ENCODE peak calls at places on chromosomes 3 and 15, in four cellular contexts. F is gastrocnemius medialis, H is GM12878, K is endothelial cell of umbilical vein. C is an unnamed sample.

GRCh38 chr3:190941694-190942280 is 79.3 kb upstream of the GMNC start:
- DNase-seq in F (no peak), H (no peak), K (no peak), C (no peak)

GRCh38 chr15:90016721-90017120 is 15.6 kb downstream of the ZNF710 start:
- DNase-seq in F (no peak), H (no peak), K (no peak), C (no peak)

GRCh38 chr15:92714457-92715401 is 59.2 kb upstream of the FAM174B start:
- DNase-seq in F (peak), H (peak), K (peak), C (peak)

GRCh38 chr3:102528727-102529126 is 93.9 kb downstream of the ZPLD1 start:
- DNase-seq in F (no peak), H (no peak), K (no peak), C (no peak)

GRCh38 chr3:102206506-102207145 is 228.2 kb upstream of the ZPLD1 start:
- DNase-seq in F (peak), H (no peak), K (peak), C (peak)

GRCh38 chr3:129539201-129539600 is 3.8 kb upstream of the H1-8 start:
- DNase-seq in F (no peak), H (no peak), K (no peak), C (no peak)

GRCh38 chr3:167843483-167843882 is 108.0 kb downstream of the SERPINI1 start:
- DNase-seq in F (no peak), H (no peak), K (no peak), C (no peak)

GRCh38 chr3:132543016-132543739 is 53.9 kb upstream of the ACKR4 start:
- DNase-seq in F (no peak), H (peak), K (peak), C (no peak)

GRCh38 chr3:45208587-45208986 is 17.5 kb downstream of the TMEM158 start:
- DNase-seq in F (no peak), H (no peak), K (no peak), C (no peak)

GRCh38 chr15:67542192-67542461 is 376 bp upstream of the MAP2K5 start:
- DNase-seq in F (no peak), H (no peak), K (no peak), C (no peak)

GRCh38 chr3:27312044-27312668 is 57.0 kb downstream of the NEK10 start:
- DNase-seq in F (no peak), H (peak), K (peak), C (no peak)

GRCh38 chr15:90044191-90044590 is 43.1 kb downstream of the ZNF710 start:
- DNase-seq in F (no peak), H (no peak), K (no peak), C (no peak)

GRCh38 chr3:14913926-14914776 is 33.2 kb upstream of the NR2C2 start:
- DNase-seq in F (no peak), H (no peak), K (no peak), C (no peak)

GRCh38 chr3:63845215-63845614 is 18.4 kb downstream of the THOC7 start:
- DNase-seq in F (no peak), H (no peak), K (no peak), C (no peak)

GRCh38 chr3:186534113-186534669 is 10.0 kb downstream of the CRYGS start:
- DNase-seq in F (no peak), H (peak), K (no peak), C (no peak)

GRCh38 chr3:130759692-130760338 is 13.2 kb upstream of the PIK3R4 start:
- DNase-seq in F (peak), H (no peak), K (peak), C (no peak)

GRCh38 chr3:98890181-98890882 is 11.2 kb downstream of the DCBLD2 start:
- DNase-seq in F (no peak), H (no peak), K (peak), C (no peak)

GRCh38 chr3:98890960-98891910 is 10.3 kb downstream of the DCBLD2 start:
- DNase-seq in F (no peak), H (no peak), K (peak), C (no peak)

GRCh38 chr3:98894791-98895576 is 6.5 kb downstream of the DCBLD2 start:
- DNase-seq in F (no peak), H (no peak), K (no peak), C (no peak)

GRCh38 chr3:98892263-98892662 is 9.2 kb downstream of the DCBLD2 start:
- DNase-seq in F (no peak), H (no peak), K (no peak), C (no peak)

GRCh38 chr3:98893740-98894139 is 7.8 kb downstream of the DCBLD2 start:
- DNase-seq in F (no peak), H (no peak), K (no peak), C (no peak)
- H3K4me3 ChIP-seq in F (no peak), H (no peak), K (no peak), C (no peak)

GRCh38 chr15:78914027-78914764 is 30.6 kb downstream of the CTSH start:
- DNase-seq in F (no peak), H (no peak), K (no peak), C (peak)
- TF ChIP-seq POLR2A in F (no peak), H (no peak), K (no peak), C (no peak)

DNA sequence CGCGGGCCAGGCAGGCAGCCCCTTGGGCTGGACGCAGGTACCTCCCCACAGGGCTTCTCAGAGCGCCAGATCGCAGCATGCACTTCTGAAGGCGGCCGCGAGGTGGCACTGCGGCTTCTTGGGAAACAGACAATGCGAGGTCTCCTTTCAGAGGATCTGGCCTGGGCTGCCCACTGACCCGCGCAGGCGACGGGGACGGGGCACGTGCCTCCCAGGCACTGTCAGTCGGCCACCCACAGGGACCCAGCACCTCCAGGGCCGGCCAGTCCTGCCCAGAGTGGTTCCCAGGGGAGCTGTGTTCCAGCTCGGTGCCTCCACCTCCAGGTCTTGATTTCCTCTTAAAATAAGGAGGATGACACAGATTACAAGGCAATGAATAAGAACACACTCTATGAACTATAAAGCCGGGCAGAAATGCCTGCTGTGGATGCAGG is 24.4 kb upstream of the TXNRD3 start:
- DNase-seq in F (peak), H (peak), K (peak), C (peak)
- H3K4me3 ChIP-seq in F (no peak), H (no peak), K (no peak), C (no peak)

GRCh38 chr3:53347261-53348064 is at the start of gene DCP1A:
- DNase-seq in F (peak), H (peak), K (peak), C (peak)
- TF ChIP-seq POLR2A in F (peak), H (peak), K (peak), C (no peak)

DNA sequence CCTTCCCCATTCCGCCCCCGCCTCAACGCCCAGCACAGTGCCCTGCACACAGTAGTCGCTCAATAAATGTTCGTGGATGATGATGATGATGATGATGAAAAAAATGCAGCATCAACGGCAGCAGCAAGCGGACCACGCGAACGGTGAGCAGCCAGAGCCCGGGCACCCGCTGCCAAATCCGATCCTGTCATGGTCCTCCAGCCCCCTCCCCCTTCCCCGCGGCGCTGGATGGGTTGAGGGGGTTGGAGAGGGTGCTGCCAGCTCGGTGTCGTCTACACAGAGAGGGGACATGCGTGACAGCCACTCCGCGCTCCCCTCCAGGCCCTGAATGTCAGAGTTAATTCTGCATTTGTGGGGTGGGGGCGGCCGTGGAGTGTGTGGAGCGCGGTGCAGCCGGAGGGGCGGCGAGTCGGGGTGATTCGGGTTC is 693 bp downstream of the CACNA1D start:
- DNase-seq in F (no peak), H (no peak), K (no peak), C (no peak)
- H3K4me3 ChIP-seq in F (peak), H (no peak), K (no peak), C (no peak)

GRCh38 chr15:59656935-59657634 is at the start of gene GTF2A2:
- DNase-seq in F (peak), H (peak), K (peak), C (peak)
- TF ChIP-seq POLR2A in F (peak), H (peak), K (peak), C (peak)

DNA sequence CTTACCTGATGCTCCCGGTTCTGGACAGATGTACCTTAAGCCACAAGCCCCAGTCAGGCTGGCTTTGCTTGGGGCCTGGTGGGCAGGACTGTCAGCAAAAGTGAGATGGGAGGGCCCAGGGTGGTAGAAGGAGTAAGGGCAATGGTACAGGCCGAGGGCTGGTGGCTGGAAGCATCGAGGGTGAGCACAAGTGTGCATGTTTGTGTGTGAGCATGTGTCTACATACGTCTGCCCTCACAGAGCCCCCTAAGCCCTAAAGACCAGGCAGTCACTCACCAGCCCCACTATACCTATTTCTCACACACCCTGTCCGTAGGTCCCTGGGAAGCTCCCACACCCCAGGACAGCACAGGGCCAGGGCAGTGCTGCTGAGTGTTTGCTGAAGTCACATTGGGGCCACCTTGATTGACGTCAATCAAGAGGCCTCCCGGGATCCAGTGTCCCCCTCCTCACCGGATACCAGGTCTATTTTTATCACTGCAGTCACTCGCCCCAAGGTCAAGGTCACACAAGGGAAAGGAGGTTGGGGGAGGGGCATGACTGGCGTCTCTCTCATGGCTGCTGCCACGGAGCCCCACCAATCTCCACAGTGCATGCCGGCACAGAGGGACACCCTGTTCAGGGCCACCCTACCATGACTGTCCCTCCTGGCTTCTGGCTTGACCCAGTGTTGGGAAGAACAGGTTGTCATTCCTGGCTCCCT is 1.8 kb downstream of the MYL3 start:
- DNase-seq in F (peak), H (no peak), K (no peak), C (no peak)
- H3K4me3 ChIP-seq in F (no peak), H (no peak), K (no peak), C (no peak)

DNA sequence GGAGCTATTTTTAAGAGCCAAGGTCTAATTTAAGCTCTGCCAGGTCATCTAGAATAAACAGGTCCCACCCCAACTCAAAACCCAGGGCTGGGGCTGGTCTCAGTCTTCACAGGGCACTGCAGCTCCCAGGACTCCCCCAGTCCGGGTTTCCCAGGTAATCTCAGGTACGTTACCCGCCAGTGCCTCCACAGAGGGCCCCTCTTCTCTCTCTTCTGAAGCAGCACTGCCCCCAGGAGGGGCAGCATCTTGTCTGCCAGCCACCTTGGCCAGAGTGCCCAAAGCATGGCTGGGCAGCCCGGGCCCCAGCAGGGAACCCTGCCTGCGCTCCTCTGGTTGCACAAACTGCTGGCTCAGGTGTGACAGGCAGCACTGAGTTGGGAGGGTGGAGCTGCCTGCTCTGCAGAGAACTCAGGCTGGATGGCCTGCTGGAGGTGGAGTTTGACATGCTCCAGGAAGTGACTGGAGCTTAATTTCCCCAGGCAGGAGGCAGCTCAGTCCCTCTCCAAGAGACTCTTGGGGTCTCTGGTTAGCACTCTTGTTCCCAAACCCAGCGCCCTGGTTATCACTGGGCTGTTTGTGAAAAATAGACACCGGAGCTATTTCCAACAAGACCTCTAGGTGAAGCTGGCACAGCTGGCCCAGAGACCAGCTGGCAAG is at the start of gene PLA2G4F:
- DNase-seq in F (peak), H (no peak), K (no peak), C (peak)
- TF ChIP-seq POLR2A in F (peak), H (no peak), K (no peak), C (no peak)

DNA sequence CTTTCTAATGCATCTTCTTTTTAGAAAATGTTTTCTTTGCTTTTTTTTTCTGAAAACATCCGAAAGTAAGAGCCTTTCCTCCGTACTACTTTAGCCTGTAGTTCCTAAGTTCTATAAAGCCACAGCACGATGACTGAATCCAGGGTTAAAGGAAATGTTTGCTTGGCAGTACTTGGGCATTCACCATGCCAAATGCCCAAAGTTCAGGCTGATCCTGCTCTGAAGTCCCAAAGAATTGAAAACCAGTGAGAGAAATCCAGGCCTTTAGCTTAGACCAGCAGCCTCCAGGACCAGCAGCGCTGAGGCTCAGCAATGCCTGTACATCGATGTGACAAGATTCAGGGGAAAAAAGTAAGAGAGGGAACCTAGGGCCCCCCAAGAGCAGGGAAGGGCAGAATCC is 35.1 kb downstream of the CCK start:
- DNase-seq in F (no peak), H (no peak), K (no peak), C (no peak)
- H3K4me3 ChIP-seq in F (no peak), H (no peak), K (no peak), C (no peak)

C was measured in lower leg skin.